ENCODE peak calls at places on chromosome 19, in five cellular contexts. C is activated CD8-positive, alpha-beta memory T cell treated with anti-CD3 and anti-CD28 coated beads for 1 hour; Y is cardiac muscle cell; K is RWPE1; P is NCI-H774. T is an unnamed sample.

GRCh38 chr19:21580101-21580500 is 74.7 kb downstream of the ZNF429 start:
- DNase-seq in C (no peak), Y (no peak), K (no peak), P (no peak), T (no peak)

GRCh38 chr19:2421581-2422306 is 5.6 kb downstream of the TIMM13 start:
- DNase-seq in C (no peak), Y (no peak), K (no peak), P (no peak), T (no peak)

GRCh38 chr19:31659897-31660210 is 310.6 kb upstream of the TSHZ3 start:
- DNase-seq in C (no peak), Y (no peak), K (no peak), P (no peak), T (no peak)

GRCh38 chr19:49142866-49143335 is 12.3 kb downstream of the HRC start:
- DNase-seq in C (peak), Y (peak), K (peak), P (peak), T (peak)

GRCh38 chr19:45863840-45864628 is at the start of gene FOXA3:
- DNase-seq in C (peak), Y (peak), K (no peak), P (peak), T (peak)

GRCh38 chr19:12996542-12997094 is 1.3 kb downstream of the NFIX start:
- DNase-seq in C (no peak), Y (no peak), K (no peak), P (no peak), T (no peak)

GRCh38 chr19:45136507-45137178 is 24.1 kb downstream of the NKPD1 start:
- DNase-seq in C (no peak), Y (no peak), K (no peak), P (no peak), T (peak)

GRCh38 chr19:47699360-47699917 is 13.8 kb upstream of the EHD2 start:
- DNase-seq in C (peak), Y (peak), K (peak), P (no peak), T (peak)

GRCh38 chr19:14147797-14148605 is 11.6 kb upstream of the ASF1B start:
- DNase-seq in C (peak), Y (peak), K (peak), P (peak), T (peak)

GRCh38 chr19:3849092-3849491 is 19.7 kb downstream of the ZFR2 start:
- DNase-seq in C (peak), Y (peak), K (peak), P (no peak), T (no peak)

GRCh38 chr19:18197941-18198340 is 4.9 kb downstream of the MPV17L2 start:
- DNase-seq in C (no peak), Y (no peak), K (no peak), P (no peak), T (no peak)

GRCh38 chr19:2186071-2186846 is 22.5 kb downstream of the DOT1L start:
- DNase-seq in C (no peak), Y (peak), K (no peak), P (no peak), T (no peak)

GRCh38 chr19:58548859-58549663 is 5.2 kb downstream of the TRIM28 start:
- DNase-seq in C (no peak), Y (no peak), K (no peak), P (no peak), T (no peak)

GRCh38 chr19:23283925-23284324 is 33.7 kb upstream of the ZNF724 start:
- DNase-seq in C (peak), Y (peak), K (no peak), P (no peak), T (no peak)

GRCh38 chr19:843180-843835 is 2.5 kb downstream of the PRTN3 start:
- DNase-seq in C (no peak), Y (peak), K (no peak), P (peak), T (no peak)

GRCh38 chr19:46416077-46416709 is 2.8 kb upstream of the CCDC8 start:
- DNase-seq in C (no peak), Y (peak), K (peak), P (peak), T (no peak)

GRCh38 chr19:14406645-14407331 is 12.4 kb downstream of the DDX39A start:
- DNase-seq in C (no peak), Y (no peak), K (no peak), P (no peak), T (peak)

GRCh38 chr19:42311612-42312160 is 1.4 kb upstream of the TMEM145 start:
- DNase-seq in C (no peak), Y (no peak), K (no peak), P (no peak), T (no peak)

GRCh38 chr19:8335343-8336071 is 7.6 kb downstream of the KANK3 start:
- DNase-seq in C (no peak), Y (peak), K (no peak), P (peak), T (no peak)

GRCh38 chr19:16425993-16426392 is 45.8 kb downstream of the EPS15L1 start:
- DNase-seq in C (no peak), Y (no peak), K (no peak), P (no peak), T (no peak)

GRCh38 chr19:2034729-2035589 is 16.1 kb downstream of the MKNK2 start:
- DNase-seq in C (no peak), Y (peak), K (peak), P (peak), T (peak)

GRCh38 chr19:31885280-31885853 is 460.0 kb upstream of the ZNF507 start:
- DNase-seq in C (no peak), Y (no peak), K (no peak), P (no peak), T (no peak)

GRCh38 chr19:30920238-30920637 is 429.0 kb downstream of the TSHZ3 start:
- DNase-seq in C (no peak), Y (no peak), K (no peak), P (no peak), T (no peak)

GRCh38 chr19:41563847-41564514 is 12.0 kb upstream of the CEACAM21 start:
- DNase-seq in C (no peak), Y (no peak), K (peak), P (no peak), T (no peak)

GRCh38 chr19:48635263-48635965 is 1.8 kb downstream of the DBP start:
- DNase-seq in C (peak), Y (peak), K (peak), P (peak), T (peak)

GRCh38 chr19:55670280-55671053 is 4.6 kb upstream of the EPN1 start:
- DNase-seq in C (no peak), Y (no peak), K (no peak), P (peak), T (no peak)

GRCh38 chr19:369256-369655 is 24.7 kb upstream of the MIER2 start:
- DNase-seq in C (no peak), Y (no peak), K (no peak), P (no peak), T (no peak)

GRCh38 chr19:16564842-16565241 is 7.4 kb downstream of the SLC35E1 start:
- DNase-seq in C (no peak), Y (no peak), K (no peak), P (no peak), T (no peak)